ENCODE peak calls at places on chromosomes 16 and 17, in four cellular contexts. C, T, O and E are unnamed samples.

GRCh38 chr16:5604770-5605169 is 507.2 kb upstream of the EEF2KMT start:
- DNase-seq in C (peak; percentile 49), T (no peak), O (peak; percentile 9), E (no peak)

GRCh38 chr17:2090804-2091534 is 36.1 kb downstream of the HIC1 start:
- DNase-seq in C (no peak), T (peak; percentile 94), O (peak; percentile 41), E (peak; percentile 54)

GRCh38 chr16:31202402-31203385 is at the start of gene PYCARD:
- DNase-seq in C (peak; percentile 56), T (peak; percentile 23), O (peak; percentile 61), E (no peak)

GRCh38 chr17:13074026-13074425 is 56.2 kb upstream of the ELAC2 start:
- DNase-seq in C (no peak), T (peak; percentile 6), O (peak; percentile 3), E (peak; percentile 36)

GRCh38 chr17:21041753-21042433 is 918 bp downstream of the USP22 start:
- DNase-seq in C (peak; percentile 72), T (peak; percentile 79), O (peak; percentile 86), E (peak; percentile 78)

GRCh38 chr16:27154573-27155521 is 48.5 kb upstream of the KDM8 start:
- DNase-seq in C (peak; percentile 74), T (peak; percentile 26), O (peak; percentile 54), E (peak; percentile 48)

GRCh38 chr17:42154514-42154883 is 290 bp downstream of the RAB5C start:
- DNase-seq in C (no peak), T (no peak), O (no peak), E (no peak)

GRCh38 chr17:32870027-32870670 is 6.8 kb downstream of the MYO1D start:
- DNase-seq in C (no peak), T (no peak), O (no peak), E (no peak)

GRCh38 chr16:84854759-84855158 is 35.0 kb downstream of the CRISPLD2 start:
- DNase-seq in C (no peak), T (peak; percentile 37), O (no peak), E (peak; percentile 76)

GRCh38 chr17:27319536-27320221 is 25.8 kb downstream of the WSB1 start:
- DNase-seq in C (no peak), T (peak; percentile 64), O (no peak), E (peak; percentile 31)

GRCh38 chr17:43952351-43952723 is 1.4 kb downstream of the PYY start:
- DNase-seq in C (no peak), T (no peak), O (no peak), E (no peak)

GRCh38 chr17:73343168-73343634 is 31.4 kb upstream of the CDC42EP4 start:
- DNase-seq in C (no peak), T (peak; percentile 86), O (no peak), E (no peak)

GRCh38 chr17:8889458-8890210 is 22.2 kb upstream of the PIK3R6 start:
- DNase-seq in C (no peak), T (no peak), O (no peak), E (no peak)

GRCh38 chr16:79097781-79098180 is 502.8 kb downstream of the MAF start:
- DNase-seq in C (no peak), T (no peak), O (no peak), E (no peak)

GRCh38 chr17:38916771-38917170 is 8.6 kb upstream of the LASP1NB start:
- DNase-seq in C (no peak), T (no peak), O (no peak), E (no peak)

GRCh38 chr17:38917259-38917658 is 8.2 kb upstream of the LASP1NB start:
- DNase-seq in C (no peak), T (no peak), O (no peak), E (no peak)

GRCh38 chr17:38912221-38912813 is 13.1 kb upstream of the LASP1NB start:
- DNase-seq in C (no peak), T (no peak), O (no peak), E (no peak)

GRCh38 chr17:38915639-38915995 is 9.8 kb upstream of the LASP1NB start:
- DNase-seq in C (no peak), T (no peak), O (no peak), E (no peak)

GRCh38 chr17:38914741-38915638 is 10.4 kb upstream of the LASP1NB start:
- DNase-seq in C (no peak), T (no peak), O (no peak), E (no peak)
- TF ChIP-seq CTCF in C (peak; percentile 18), T (no peak), O (no peak), E (no peak)

GRCh38 chr17:78789149-78789662 is 7.1 kb upstream of the CYTH1 start:
- DNase-seq in C (no peak), T (no peak), O (no peak), E (no peak)

GRCh38 chr17:78789663-78790181 is 7.6 kb upstream of the CYTH1 start:
- DNase-seq in C (no peak), T (peak; percentile 82), O (no peak), E (no peak)

GRCh38 chr17:78785663-78786057 is 3.6 kb upstream of the CYTH1 start:
- DNase-seq in C (no peak), T (no peak), O (no peak), E (no peak)

GRCh38 chr17:78788451-78788850 is 6.4 kb upstream of the CYTH1 start:
- DNase-seq in C (no peak), T (no peak), O (no peak), E (no peak)

GRCh38 chr17:78787444-78787843 is 5.4 kb upstream of the CYTH1 start:
- DNase-seq in C (no peak), T (no peak), O (peak; percentile 70), E (peak; percentile 25)
- TF ChIP-seq CTCF in C (no peak), T (no peak), O (peak; percentile 51), E (no peak)

DNA sequence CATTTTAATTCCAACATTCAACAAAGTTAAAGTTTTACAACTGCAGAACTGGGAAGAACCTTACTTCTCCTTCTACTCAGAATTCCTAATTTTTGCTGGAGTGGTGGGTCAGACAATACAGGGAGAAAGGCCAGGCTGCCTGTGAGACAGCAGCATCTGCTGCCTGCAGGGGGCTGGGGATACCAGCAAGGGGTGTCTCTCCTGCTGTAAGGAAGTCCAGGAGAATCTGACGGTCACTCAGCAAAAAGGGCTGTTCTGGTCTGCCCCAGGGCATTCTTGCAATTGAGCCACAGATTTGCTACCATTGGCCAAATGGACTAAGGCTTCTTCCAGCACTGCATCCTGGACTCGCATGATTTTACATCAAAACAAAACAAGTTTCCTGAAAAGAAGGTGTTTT is 426.6 kb upstream of the CDH11 start:
- DNase-seq in C (no peak), T (no peak), O (no peak), E (no peak)
- TF ChIP-seq CTCF in C (no peak), T (peak; percentile 33), O (no peak), E (no peak)

DNA sequence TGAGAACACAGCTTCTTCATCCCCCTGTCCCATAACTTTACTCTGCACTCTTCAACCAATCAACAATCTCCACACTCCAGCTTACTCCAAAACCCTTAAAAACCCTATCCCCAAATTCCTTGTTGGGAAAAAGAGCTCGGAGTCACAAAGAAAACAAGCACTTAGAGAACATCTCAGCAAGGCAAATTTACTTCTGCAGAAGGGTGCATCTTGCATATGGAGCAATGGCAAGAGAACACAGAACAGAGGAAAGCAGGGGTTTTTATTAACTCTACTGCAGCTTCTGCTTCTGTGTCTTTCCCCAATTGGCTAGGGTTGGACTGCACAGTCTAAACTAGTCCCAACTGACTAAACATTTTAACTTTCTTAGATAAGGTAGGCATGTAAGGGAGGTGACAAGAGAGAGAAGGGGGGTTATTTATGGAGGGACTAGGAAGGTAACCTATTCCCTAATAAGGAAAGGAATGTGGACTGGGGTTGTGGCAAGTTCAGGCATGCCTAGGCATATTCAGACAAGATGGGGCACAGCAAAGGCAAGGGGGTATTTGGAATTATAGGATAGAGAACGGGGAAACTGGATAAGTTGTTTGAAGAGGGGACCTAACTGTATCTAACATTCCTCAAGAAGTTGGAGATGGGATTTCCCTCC is 125.5 kb downstream of the CACNG3 start:
- DNase-seq in C (no peak), T (no peak), O (no peak), E (no peak)
- TF ChIP-seq CTCF in C (no peak), T (no peak), O (no peak), E (no peak)

DNA sequence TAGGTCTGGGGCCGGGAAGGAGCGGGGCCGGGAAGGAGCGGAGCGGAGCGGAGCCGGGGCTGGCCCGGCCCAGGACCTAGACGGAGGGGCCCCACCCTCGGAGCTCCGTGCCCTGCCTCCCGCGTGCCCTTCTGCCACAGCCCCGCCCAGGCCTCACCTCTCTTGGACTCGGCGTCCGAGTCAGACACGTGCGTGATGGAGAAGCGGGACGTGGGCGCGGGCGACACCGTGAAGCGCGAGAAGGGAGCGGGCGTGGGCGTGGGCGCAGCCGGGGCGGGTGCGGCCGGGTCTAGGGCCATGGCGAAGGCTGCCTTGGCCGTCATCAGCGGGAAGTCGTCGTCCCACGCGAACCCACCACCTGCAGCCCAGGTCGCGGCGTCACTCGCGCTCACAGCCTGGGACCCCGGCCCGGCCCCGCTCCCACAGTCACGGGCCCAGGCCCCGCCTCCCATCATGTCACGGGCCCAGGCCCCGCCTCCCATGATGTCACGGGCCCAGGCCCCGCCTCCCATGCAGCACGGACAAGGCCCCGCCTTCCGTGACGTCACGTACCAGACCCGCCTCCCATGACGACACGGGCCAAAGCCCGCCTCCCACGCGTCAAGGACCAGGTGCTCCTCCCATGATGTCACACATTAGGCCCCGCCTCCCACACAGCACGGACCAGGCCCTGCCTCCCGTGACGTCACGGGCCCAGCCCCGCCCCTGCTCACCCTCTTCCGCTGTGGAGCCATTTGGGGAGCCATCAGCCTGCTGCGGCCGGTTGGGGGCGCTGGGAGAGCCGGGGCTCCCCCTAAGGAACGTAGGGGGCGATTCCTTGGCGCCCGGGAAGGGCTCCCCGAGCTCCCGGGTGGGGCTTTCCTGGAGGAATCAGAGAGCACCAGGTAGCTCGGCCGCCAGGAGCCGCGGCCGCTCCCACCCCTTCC is 45.8 kb upstream of the PVALEF start:
- DNase-seq in C (peak; percentile 82), T (peak; percentile 91), O (peak; percentile 87), E (peak; percentile 98)
- TF ChIP-seq CTCF in C (no peak), T (peak; percentile 20), O (no peak), E (peak; percentile 70)

DNA sequence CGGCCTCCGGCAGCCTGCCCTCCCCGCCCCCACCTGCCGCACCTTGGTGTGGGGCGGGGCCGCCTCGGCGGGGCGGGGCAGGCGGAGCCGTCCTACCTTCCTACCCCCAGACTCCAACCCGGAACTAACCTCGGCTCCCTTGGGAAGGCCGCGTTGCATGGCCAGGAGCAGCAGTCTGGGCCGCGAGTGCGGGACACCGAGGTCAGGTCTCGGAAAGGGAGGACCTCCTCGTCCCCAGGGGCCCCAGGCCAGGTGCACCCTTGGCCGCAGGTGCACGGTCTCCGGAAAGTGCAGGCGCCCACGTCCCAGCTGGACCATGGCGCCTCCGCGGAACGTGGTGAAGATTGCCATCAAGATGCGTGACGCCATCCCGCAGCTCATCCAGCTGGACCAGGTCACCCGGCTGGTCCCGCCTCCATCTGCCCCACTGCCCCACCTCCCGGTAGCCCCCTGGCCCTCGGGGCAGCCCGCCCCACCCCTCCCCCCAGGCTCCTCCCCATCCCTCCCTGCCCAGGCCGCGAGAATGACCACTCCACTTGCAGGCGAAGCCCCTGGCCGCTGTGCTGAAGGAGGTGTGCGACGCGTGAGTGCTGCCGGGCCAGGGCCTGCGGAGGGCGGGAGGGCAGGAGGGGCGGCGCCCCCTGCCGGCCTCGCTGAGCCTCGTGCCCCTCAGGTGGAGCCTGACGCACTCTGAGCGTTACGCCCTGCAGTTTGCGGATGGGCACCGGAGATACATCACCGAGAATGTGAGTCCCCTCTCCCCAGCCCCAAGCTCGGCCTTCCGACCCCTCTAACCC is at the start of gene ELMO3:
- DNase-seq in C (peak; percentile 89), T (no peak), O (no peak), E (peak; percentile 71)
- TF ChIP-seq CTCF in C (peak; percentile 93), T (peak; percentile 43), O (no peak), E (peak; percentile 47)